ENCODE peak calls at places on chromosome 2, in four cellular contexts. V is AG08396, E is EL, W is epithelial cell of proximal tubule. J is an unnamed sample.

GRCh38 chr2:133777607-133778006 is 209.3 kb upstream of the NCKAP5 start:
- DNase-seq in V (no peak), E (peak; percentile 76), W (no peak), J (no peak)

GRCh38 chr2:216590780-216591179 is 42.4 kb upstream of the IGFBP2 start:
- DNase-seq in V (peak; percentile 37), E (no peak), W (no peak), J (no peak)

GRCh38 chr2:177908182-177908581 is 164.4 kb downstream of the PDE11A start:
- DNase-seq in V (no peak), E (no peak), W (no peak), J (no peak)

GRCh38 chr2:224837558-224837957 is 121.4 kb upstream of the CCDC195 start:
- DNase-seq in V (peak; percentile 63), E (peak; percentile 94), W (peak; percentile 27), J (no peak)

GRCh38 chr2:6627316-6627715 is 238.4 kb downstream of the CMPK2 start:
- DNase-seq in V (no peak), E (no peak), W (no peak), J (no peak)

GRCh38 chr2:196821195-196821594 is 12.0 kb upstream of the C2orf66 start:
- DNase-seq in V (peak; percentile 8), E (peak; percentile 51), W (no peak), J (no peak)

GRCh38 chr2:73134471-73134870 is 21.7 kb upstream of the RAB11FIP5 start:
- DNase-seq in V (no peak), E (peak; percentile 58), W (no peak), J (no peak)

GRCh38 chr2:16055848-16056580 is 115.7 kb downstream of the MYCN start:
- DNase-seq in V (no peak), E (no peak), W (no peak), J (no peak)

GRCh38 chr2:207253946-207254345 is 88.2 kb upstream of the KLF7 start:
- DNase-seq in V (peak; percentile 43), E (peak; percentile 97), W (no peak), J (no peak)

GRCh38 chr2:19769513-19769912 is 132.3 kb downstream of the TTC32 start:
- DNase-seq in V (no peak), E (no peak), W (no peak), J (no peak)

GRCh38 chr2:893311-893710 is 57.3 kb upstream of the SNTG2 start:
- DNase-seq in V (no peak), E (peak; percentile 14), W (no peak), J (no peak)

GRCh38 chr2:108960006-108960405 is 29.0 kb downstream of the EDAR start:
- DNase-seq in V (no peak), E (no peak), W (no peak), J (no peak)

GRCh38 chr2:54097124-54097523 is 18.3 kb upstream of the ACYP2 start:
- DNase-seq in V (no peak), E (no peak), W (no peak), J (no peak)

GRCh38 chr2:45373534-45373933 is 237.5 kb downstream of the SRBD1 start:
- DNase-seq in V (no peak), E (no peak), W (no peak), J (no peak)

J was measured in hippocampal formation.